ENCODE peak calls at places on chromosomes 5 and 9, in six cellular contexts. K, V, N, Q, A and R are unnamed samples.

GRCh38 chr9:76456202-76456926 is 2.6 kb upstream of the GCNT1 start:
- DNase-seq in Q (peak), A (peak), V (no peak), N (no peak), K (no peak), R (no peak)

GRCh38 chr9:93911136-93911745 is 43.9 kb downstream of the BARX1 start:
- DNase-seq in Q (no peak), N (no peak), V (no peak), K (no peak), A (no peak), R (no peak)

GRCh38 chr5:9546973-9547947 is 1.4 kb upstream of the SEMA5A start:
- DNase-seq in K (no peak), N (no peak), V (no peak), A (no peak), Q (peak), R (no peak)

GRCh38 chr9:98129451-98129881 is 10.4 kb upstream of the TRIM14 start:
- DNase-seq in V (no peak), Q (no peak), N (no peak), K (no peak), A (peak), R (peak)

GRCh38 chr9:72473474-72474241 is 47.8 kb upstream of the TMC1 start:
- DNase-seq in Q (no peak), N (no peak), V (no peak), K (no peak), A (no peak), R (no peak)

GRCh38 chr9:131100445-131100844 is 4.1 kb downstream of the AIF1L start:
- DNase-seq in Q (peak), A (no peak), V (no peak), N (no peak), K (no peak), R (no peak)

GRCh38 chr5:159510282-159510681 is 180.0 kb upstream of the IL12B start:
- DNase-seq in V (peak), A (no peak), Q (peak), N (no peak), K (peak), R (no peak)

GRCh38 chr5:154757647-154758406 is 2.6 kb downstream of the LARP1 start:
- DNase-seq in V (no peak), A (peak), N (no peak), Q (no peak), K (peak), R (no peak)

GRCh38 chr9:13213337-13213736 is 66.2 kb downstream of the MPDZ start:
- DNase-seq in Q (peak), N (no peak), K (no peak), V (no peak), A (no peak), R (no peak)

GRCh38 chr9:117411547-117411946 is 3.3 kb downstream of the ASTN2 start:
- DNase-seq in V (no peak), A (peak), N (no peak), K (peak), Q (peak), R (no peak)

GRCh38 chr9:79012561-79012960 is 559.2 kb upstream of the TLE4 start:
- DNase-seq in A (no peak), V (no peak), N (no peak), Q (peak), K (no peak), R (no peak)

GRCh38 chr9:134316444-134317160 is 9.7 kb upstream of the RXRA start:
- DNase-seq in Q (peak), N (peak), A (no peak), V (no peak), K (no peak), R (peak)

GRCh38 chr9:2427016-2427891 is 194.3 kb upstream of the VLDLR start:
- DNase-seq in K (peak), V (no peak), Q (no peak), N (peak), A (no peak), R (no peak)

GRCh38 chr5:15117691-15118090 is 246.1 kb upstream of the ANKH start:
- DNase-seq in Q (no peak), K (no peak), N (no peak), V (no peak), A (no peak), R (no peak)

GRCh38 chr5:9551567-9551966 is 5.7 kb upstream of the SEMA5A start:
- DNase-seq in A (no peak), Q (no peak), N (no peak), K (no peak), V (no peak), R (no peak)

GRCh38 chr5:122846051-122846567 is 696 bp downstream of the SNX24 start:
- DNase-seq in N (no peak), A (no peak), Q (peak), V (no peak), K (no peak), R (no peak)

GRCh38 chr5:54902817-54903473 is 82.4 kb downstream of the ESM1 start:
- DNase-seq in Q (peak), V (no peak), N (no peak), A (peak), K (no peak), R (no peak)

GRCh38 chr9:26310294-26310693 is 582.3 kb downstream of the CAAP1 start:
- DNase-seq in A (no peak), K (no peak), N (no peak), V (no peak), Q (no peak), R (no peak)

GRCh38 chr5:176547811-176548210 is 1.3 kb upstream of the CDHR2 start:
- DNase-seq in Q (no peak), K (no peak), V (no peak), A (no peak), N (no peak), R (peak)

GRCh38 chr5:72956324-72957140 is 691 bp downstream of the FCHO2 start:
- DNase-seq in V (no peak), A (peak), Q (peak), K (peak), N (peak), R (no peak)

GRCh38 chr9:91245432-91246313 is 116.0 kb downstream of the AUH start:
- DNase-seq in Q (peak), K (no peak), V (no peak), N (no peak), A (no peak), R (no peak)

GRCh38 chr5:180494510-180495181 is 467 bp downstream of the CNOT6 start:
- DNase-seq in V (no peak), Q (peak), A (peak), N (peak), K (peak), R (no peak)

GRCh38 chr5:135065306-135066265 is 31.6 kb upstream of the PITX1 start:
- DNase-seq in V (no peak), N (no peak), K (no peak), Q (no peak), A (no peak), R (peak)

GRCh38 chr9:37730840-37731239 is 22.8 kb upstream of the TRMT10B start:
- DNase-seq in Q (no peak), K (no peak), V (no peak), N (no peak), A (no peak), R (no peak)

GRCh38 chr9:134390537-134390936 is 64.3 kb downstream of the RXRA start:
- DNase-seq in Q (no peak), A (no peak), N (no peak), V (no peak), K (no peak), R (no peak)

GRCh38 chr5:143261748-143262392 is 141.6 kb downstream of the NR3C1 start:
- DNase-seq in A (no peak), V (no peak), N (no peak), K (no peak), Q (peak), R (peak)

GRCh38 chr5:179293276-179293675 is 52.0 kb downstream of the ADAMTS2 start:
- DNase-seq in N (peak), V (no peak), Q (peak), K (no peak), A (no peak), R (no peak)

GRCh38 chr9:97307500-97308163 is at the start of gene CCDC180:
- DNase-seq in N (peak), V (peak), A (no peak), Q (peak), K (peak), R (no peak)

GRCh38 chr5:55141945-55142690 is 17.9 kb upstream of the GPX8 start:
- DNase-seq in Q (no peak), V (no peak), K (no peak), N (no peak), A (no peak), R (no peak)

GRCh38 chr9:131835132-131835910 is 95.4 kb upstream of the RAPGEF1 start:
- DNase-seq in Q (peak), V (no peak), K (no peak), A (no peak), N (no peak), R (no peak)

GRCh38 chr5:150080696-150081435 is 5.5 kb downstream of the CSF1R start:
- DNase-seq in Q (no peak), V (no peak), N (no peak), K (no peak), A (no peak), R (no peak)

GRCh38 chr9:9912459-9912858 is 700.3 kb downstream of the PTPRD start:
- DNase-seq in Q (no peak), K (no peak), N (no peak), A (peak), V (no peak), R (no peak)
- TF ChIP-seq CTCF in Q (no peak), K (no peak), N (no peak), A (peak), V (peak), R (no peak)

DNA sequence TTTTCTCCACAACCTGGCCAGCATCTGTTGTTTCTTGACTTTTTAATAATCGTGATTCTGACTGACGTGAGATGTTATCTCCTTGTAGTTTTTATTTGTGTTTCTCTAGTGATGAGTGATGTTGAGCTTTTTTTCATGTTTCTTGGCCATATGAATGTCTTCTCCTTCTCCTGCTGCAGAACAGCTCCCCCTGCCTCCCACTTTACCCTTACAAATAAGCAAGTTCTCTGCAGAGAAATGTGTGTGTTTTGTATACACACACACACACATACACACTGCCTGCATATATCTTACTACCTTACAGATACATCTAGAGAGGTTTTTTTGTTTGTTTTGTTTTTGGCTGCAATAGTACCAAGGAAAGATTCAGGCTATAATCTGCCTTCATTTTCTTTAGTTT is 88.7 kb upstream of the PHF24 start:
- DNase-seq in V (no peak), K (no peak), Q (peak), A (peak), N (no peak), R (no peak)
- TF ChIP-seq CTCF in V (peak), K (no peak), Q (peak), A (peak), N (peak), R (peak)

GRCh38 chr5:129112295-129112694 is 17.7 kb downstream of the ISOC1 start:
- DNase-seq in N (no peak), A (no peak), Q (no peak), K (no peak), V (no peak), R (no peak)

GRCh38 chr5:129115680-129116079 is 21.1 kb downstream of the ISOC1 start:
- DNase-seq in V (no peak), N (no peak), Q (no peak), K (no peak), A (no peak), R (no peak)

GRCh38 chr5:129111351-129111750 is 16.8 kb downstream of the ISOC1 start:
- DNase-seq in Q (no peak), K (no peak), N (no peak), V (no peak), A (no peak), R (no peak)

GRCh38 chr5:129114539-129115193 is 20.1 kb downstream of the ISOC1 start:
- DNase-seq in K (no peak), A (no peak), Q (no peak), V (no peak), N (no peak), R (no peak)

DNA sequence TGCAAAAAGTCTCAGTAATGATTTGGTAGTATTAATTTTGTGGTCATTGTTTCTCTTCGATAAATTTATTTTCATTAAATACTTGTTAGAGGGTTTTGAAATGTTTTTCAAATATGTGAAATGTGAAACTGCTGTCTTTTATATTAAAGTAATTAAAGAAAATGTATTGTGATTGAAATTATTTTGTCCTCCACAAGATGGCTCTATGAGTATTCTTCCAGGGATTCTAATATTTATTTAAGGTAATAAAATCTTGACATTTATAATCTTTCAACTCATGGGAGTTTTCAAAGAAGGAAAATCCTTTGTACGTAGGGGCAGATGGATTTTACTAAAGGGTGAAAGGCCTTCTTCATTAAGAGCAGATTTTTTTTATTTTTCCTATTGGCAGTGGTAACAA is 19.3 kb downstream of the ISOC1 start:
- DNase-seq in Q (no peak), A (no peak), V (no peak), K (no peak), N (no peak), R (no peak)
- TF ChIP-seq CTCF in Q (peak), A (peak), V (no peak), K (no peak), N (peak), R (no peak)

GRCh38 chr5:140842798-140843733 is 2.1 kb downstream of the PCDHA8 start:
- DNase-seq in V (no peak), Q (no peak), A (no peak), N (no peak), K (no peak), R (no peak)

GRCh38 chr5:140835622-140836510 is 1.8 kb downstream of the PCDHA7 start:
- DNase-seq in V (no peak), N (no peak), K (no peak), Q (no peak), A (no peak), R (no peak)

GRCh38 chr5:140840978-140841962 is at the start of gene PCDHA8:
- DNase-seq in N (no peak), A (peak), K (no peak), V (no peak), Q (no peak), R (no peak)
- TF ChIP-seq CTCF in N (no peak), A (peak), K (no peak), V (peak), Q (peak), R (no peak)

GRCh38 chr9:73667749-73668148 is 516.1 kb downstream of the ANXA1 start:
- DNase-seq in V (no peak), K (no peak), A (no peak), N (no peak), Q (no peak), R (no peak)
- TF ChIP-seq CTCF in V (peak), K (no peak), A (no peak), N (no peak), Q (no peak), R (no peak)

GRCh38 chr9:4923141-4923540 is 61.9 kb upstream of the JAK2 start:
- DNase-seq in Q (no peak), K (no peak), N (peak), V (no peak), A (no peak), R (no peak)

GRCh38 chr9:4926239-4926638 is 58.8 kb upstream of the JAK2 start:
- DNase-seq in K (no peak), V (no peak), N (no peak), Q (no peak), A (no peak), R (no peak)

GRCh38 chr9:4922730-4923129 is 62.3 kb upstream of the JAK2 start:
- DNase-seq in V (no peak), N (no peak), A (no peak), K (no peak), Q (no peak), R (no peak)

GRCh38 chr9:4922101-4922500 is 63.0 kb upstream of the JAK2 start:
- DNase-seq in A (no peak), N (no peak), Q (no peak), V (no peak), K (no peak), R (no peak)

GRCh38 chr9:4923580-4924544 is 61.2 kb upstream of the JAK2 start:
- DNase-seq in A (peak), N (no peak), V (no peak), K (no peak), Q (peak), R (no peak)
- TF ChIP-seq CTCF in A (peak), N (peak), V (peak), K (peak), Q (peak), R (peak)

DNA sequence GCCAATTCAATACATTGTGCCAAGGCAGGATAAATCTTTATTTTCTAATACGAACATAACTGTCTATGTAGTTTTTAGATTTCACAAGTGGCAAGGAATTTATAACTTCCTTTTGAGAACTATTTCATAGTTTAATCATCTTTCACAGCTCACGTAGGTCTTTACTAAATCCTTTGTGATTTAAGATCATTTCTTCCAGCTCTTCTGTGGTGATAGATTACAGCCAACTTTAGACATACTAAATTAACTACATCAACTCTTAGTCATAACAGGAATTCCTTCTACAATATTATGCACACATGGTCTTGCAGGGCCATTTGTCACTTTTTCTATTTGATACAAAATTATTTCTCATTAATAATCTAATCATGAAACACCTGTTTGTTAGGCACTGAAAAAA is 208.4 kb downstream of the PDE4D start:
- DNase-seq in K (no peak), A (no peak), N (no peak), V (no peak), Q (no peak), R (no peak)
- TF ChIP-seq CTCF in K (no peak), A (no peak), N (no peak), V (no peak), Q (no peak), R (no peak)

DNA sequence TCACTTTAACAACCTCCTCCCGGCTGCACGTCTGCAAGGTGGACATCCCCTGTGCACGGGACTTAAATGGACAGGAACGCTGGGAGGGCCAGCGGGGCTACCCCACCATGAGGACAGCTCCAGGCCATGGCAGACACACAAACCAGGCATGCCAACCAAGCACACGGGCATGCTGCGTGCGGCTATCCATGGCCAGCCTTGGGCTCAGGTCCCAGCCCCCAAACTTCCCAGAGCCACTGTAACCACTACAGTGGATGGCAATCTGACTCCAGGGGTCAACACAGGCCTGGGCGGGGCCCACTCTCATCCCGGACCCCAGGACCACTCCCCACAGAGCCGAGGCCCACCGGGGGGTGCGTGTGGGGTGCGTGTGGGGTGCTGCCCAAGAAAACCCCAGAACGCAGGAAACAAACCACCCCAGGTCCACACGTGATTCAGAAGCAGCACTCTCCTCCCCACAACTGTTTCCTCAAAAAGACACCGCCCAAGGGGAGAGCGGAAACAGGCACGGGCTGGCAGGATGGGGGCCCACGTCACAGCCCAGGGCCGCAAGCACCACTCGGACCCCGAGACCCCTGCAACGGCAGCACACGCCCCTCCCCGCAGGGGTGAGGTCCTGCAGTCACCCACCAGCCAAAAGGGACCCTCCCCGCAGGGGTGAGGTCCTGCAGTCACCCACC is 7.4 kb downstream of the SLC12A7 start:
- DNase-seq in A (no peak), N (no peak), Q (no peak), K (no peak), V (no peak), R (peak)
- TF ChIP-seq CTCF in A (no peak), N (no peak), Q (no peak), K (no peak), V (no peak), R (no peak)

GRCh38 chr5:172554562-172554961 is 86.5 kb upstream of the NEURL1B start:
- DNase-seq in A (no peak), V (no peak), Q (no peak), N (peak), K (no peak), R (no peak)
- TF ChIP-seq CTCF in A (no peak), V (no peak), Q (no peak), N (no peak), K (no peak), R (no peak)